ENCODE peak calls at places on chromosomes 4 and X, in eight cellular contexts. X, Z, G, D, W, S, T and Y are unnamed samples.

GRCh38 chrX:155985208-155985607 is 12.3 kb upstream of the IL9R start:
- DNase-seq in X (no peak), Z (no peak), G (no peak), D (no peak), W (no peak), S (no peak), T (no peak), Y (no peak)

GRCh38 chr4:173490817-173491518 is 39.1 kb downstream of the HAND2 start:
- DNase-seq in X (no peak), Z (no peak), G (peak; percentile 67), D (no peak), W (no peak), S (no peak), T (no peak), Y (no peak)

GRCh38 chr4:81485310-81485980 is 13.7 kb upstream of the RASGEF1B start:
- DNase-seq in X (no peak), Z (no peak), G (no peak), D (no peak), W (no peak), S (no peak), T (no peak), Y (no peak)

GRCh38 chrX:76987381-76987780 is 459.8 kb upstream of the FGF16 start:
- DNase-seq in X (peak; percentile 15), Z (no peak), G (no peak), D (no peak), W (no peak), S (no peak), T (no peak), Y (no peak)

GRCh38 chr4:8019396-8020365 is 80.0 kb upstream of the AFAP1 start:
- DNase-seq in X (no peak), Z (no peak), G (no peak), D (no peak), W (no peak), S (peak; percentile 44), T (no peak), Y (no peak)

GRCh38 chr4:106329027-106329618 is 12.8 kb downstream of the AIMP1 start:
- DNase-seq in X (no peak), Z (no peak), G (no peak), D (no peak), W (no peak), S (peak; percentile 40), T (no peak), Y (no peak)

GRCh38 chrX:21738145-21738949 is 19.6 kb downstream of the SMPX start:
- DNase-seq in X (peak; percentile 70), Z (peak; percentile 47), G (no peak), D (no peak), W (no peak), S (no peak), T (no peak), Y (no peak)

GRCh38 chr4:163611172-163611571 is 116.7 kb downstream of the TMA16 start:
- DNase-seq in X (no peak), Z (no peak), G (no peak), D (no peak), W (no peak), S (no peak), T (no peak), Y (no peak)

GRCh38 chr4:83328486-83328885 is 6.2 kb downstream of the HPSE start:
- DNase-seq in X (peak; percentile 44), Z (no peak), G (no peak), D (no peak), W (no peak), S (no peak), T (no peak), Y (no peak)

GRCh38 chr4:5040839-5041238 is 10.4 kb upstream of the STK32B start:
- DNase-seq in X (no peak), Z (no peak), G (no peak), D (no peak), W (no peak), S (no peak), T (no peak), Y (no peak)

GRCh38 chr4:10737335-10737734 is 52.8 kb upstream of the CLNK start:
- DNase-seq in X (no peak), Z (no peak), G (no peak), D (no peak), W (no peak), S (no peak), T (no peak), Y (no peak)

GRCh38 chr4:168876106-168876505 is 133.9 kb downstream of the CBR4 start:
- DNase-seq in X (no peak), Z (no peak), G (no peak), D (no peak), W (no peak), S (no peak), T (no peak), Y (no peak)

GRCh38 chr4:182847543-182847942 is 69.6 kb downstream of the DCTD start:
- DNase-seq in X (no peak), Z (no peak), G (no peak), D (no peak), W (no peak), S (no peak), T (no peak), Y (no peak)

GRCh38 chrX:98068210-98068609 is 1184.5 kb downstream of the RPA4 start:
- DNase-seq in X (no peak), Z (no peak), G (no peak), D (no peak), W (no peak), S (no peak), T (no peak), Y (no peak)

GRCh38 chrX:33204889-33205288 is 6.5 kb downstream of the DMD start:
- DNase-seq in X (no peak), Z (peak; percentile 29), G (no peak), D (no peak), W (no peak), S (no peak), T (no peak), Y (peak; percentile 9)

GRCh38 chrX:15107367-15107988 is 162.4 kb downstream of the ASB9 start:
- DNase-seq in X (no peak), Z (no peak), G (no peak), D (no peak), W (peak; percentile 3), S (no peak), T (no peak), Y (no peak)

GRCh38 chr4:28225005-28225404 is 1364.4 kb downstream of the STIM2 start:
- DNase-seq in X (peak; percentile 24), Z (no peak), G (peak; percentile 17), D (no peak), W (no peak), S (peak; percentile 29), T (no peak), Y (no peak)

GRCh38 chr4:102868782-102869568 is at the start of gene CISD2:
- DNase-seq in X (peak; percentile 93), Z (peak; percentile 92), G (peak; percentile 85), D (peak; percentile 88), W (peak; percentile 95), S (peak; percentile 89), T (peak; percentile 95), Y (peak; percentile 91)